ENCODE peak calls at places on chromosomes 12 and 14, in four cellular contexts. A, V, S and F are unnamed samples.

GRCh38 chr12:96044017-96044985 is 8.9 kb upstream of the LTA4H start:
- DNase-seq in A (no peak), S (no peak), V (no peak), F (no peak)

GRCh38 chr12:4274960-4275868 is 1.7 kb downstream of the CCND2 start:
- DNase-seq in A (peak; percentile 39), S (no peak), V (no peak), F (peak; percentile 24)

GRCh38 chr14:93332032-93332852 is 594 bp downstream of the BTBD7 start:
- DNase-seq in A (peak; percentile 80), S (no peak), V (no peak), F (no peak)

GRCh38 chr12:131912526-131913274 is 16.4 kb upstream of the PUS1 start:
- DNase-seq in S (no peak), V (no peak), A (peak; percentile 75), F (peak; percentile 34)

GRCh38 chr14:92676448-92677086 is 71.9 kb downstream of the LGMN start:
- DNase-seq in V (no peak), S (no peak), A (no peak), F (no peak)

GRCh38 chr14:99133563-99134332 is 138.2 kb downstream of the BCL11B start:
- DNase-seq in V (no peak), A (peak; percentile 14), S (no peak), F (no peak)

GRCh38 chr14:99038401-99038800 is 233.6 kb downstream of the BCL11B start:
- DNase-seq in S (no peak), V (no peak), A (no peak), F (no peak)

GRCh38 chr12:124398578-124399227 is 103.8 kb downstream of the RFLNA start:
- DNase-seq in S (no peak), A (peak; percentile 47), V (no peak), F (no peak)

GRCh38 chr12:116916122-116916521 is 5.4 kb downstream of the FBXW8 start:
- DNase-seq in A (no peak), S (no peak), V (no peak), F (no peak)

GRCh38 chr14:51674294-51675002 is 22.7 kb downstream of the FRMD6 start:
- DNase-seq in A (no peak), V (no peak), S (no peak), F (no peak)

GRCh38 chr14:62189698-62190097 is 427.5 kb downstream of the SNAPC1 start:
- DNase-seq in A (peak; percentile 17), S (no peak), V (no peak), F (no peak)

GRCh38 chr14:52033131-52033642 is 35.7 kb downstream of the NID2 start:
- DNase-seq in S (no peak), A (peak; percentile 57), V (no peak), F (no peak)

GRCh38 chr12:26112703-26113147 is 12.1 kb downstream of the BHLHE41 start:
- DNase-seq in V (no peak), S (peak; percentile 84), A (no peak), F (no peak)

GRCh38 chr14:61569783-61570182 is 125.5 kb upstream of the HIF1A start:
- DNase-seq in A (no peak), S (no peak), V (no peak), F (peak; percentile 14)

GRCh38 chr12:86601550-86602308 is 345.5 kb upstream of the MGAT4C start:
- DNase-seq in S (no peak), A (no peak), V (no peak), F (no peak)

GRCh38 chr12:31797230-31797872 is 68.5 kb upstream of the AMN1 start:
- DNase-seq in A (no peak), S (no peak), V (no peak), F (no peak)

GRCh38 chr12:69527506-69528272 is 57.5 kb downstream of the FRS2 start:
- DNase-seq in V (no peak), S (no peak), A (no peak), F (no peak)

GRCh38 chr12:46266869-46267617 is 1.8 kb downstream of the SLC38A1 start:
- DNase-seq in S (no peak), A (peak; percentile 71), V (peak; percentile 68), F (peak; percentile 86)

GRCh38 chr14:35213869-35214387 is 78.3 kb upstream of the PSMA6 start:
- DNase-seq in S (no peak), V (no peak), A (no peak), F (no peak)

GRCh38 chr12:52171950-52172512 is 19.8 kb downstream of the KRT80 start:
- DNase-seq in V (no peak), A (peak; percentile 78), S (no peak), F (no peak)

GRCh38 chr14:99792551-99793212 is 531 bp upstream of the EML1 start:
- DNase-seq in V (no peak), A (peak; percentile 36), S (no peak), F (no peak)

GRCh38 chr12:10574307-10574706 is 39.1 kb downstream of the MAGOHB start:
- DNase-seq in S (no peak), A (no peak), V (no peak), F (no peak)

GRCh38 chr14:59869381-59870255 is 958 bp downstream of the RTN1 start:
- DNase-seq in A (no peak), V (no peak), S (no peak), F (no peak)

GRCh38 chr14:60680511-60680910 is 31.2 kb upstream of the SIX1 start:
- DNase-seq in V (no peak), S (no peak), A (no peak), F (no peak)

GRCh38 chr12:24378548-24379011 is 429.1 kb upstream of the SOX5 start:
- DNase-seq in V (no peak), S (no peak), A (no peak), F (no peak)

GRCh38 chr14:94689218-94689984 is 77.2 kb downstream of the SERPINA3 start:
- DNase-seq in V (no peak), A (peak; percentile 79), S (peak; percentile 30), F (peak; percentile 9)

GRCh38 chr12:64551676-64552075 is 58.6 kb upstream of the RASSF3 start:
- DNase-seq in A (no peak), V (no peak), S (no peak), F (no peak)

GRCh38 chr12:97272471-97272870 is 190.1 kb upstream of the RMST start:
- DNase-seq in S (no peak), V (no peak), A (no peak), F (no peak)

GRCh38 chr12:68970951-68971350 is 38.0 kb upstream of the CPM start:
- DNase-seq in V (no peak), S (no peak), A (no peak), F (no peak)

DNA sequence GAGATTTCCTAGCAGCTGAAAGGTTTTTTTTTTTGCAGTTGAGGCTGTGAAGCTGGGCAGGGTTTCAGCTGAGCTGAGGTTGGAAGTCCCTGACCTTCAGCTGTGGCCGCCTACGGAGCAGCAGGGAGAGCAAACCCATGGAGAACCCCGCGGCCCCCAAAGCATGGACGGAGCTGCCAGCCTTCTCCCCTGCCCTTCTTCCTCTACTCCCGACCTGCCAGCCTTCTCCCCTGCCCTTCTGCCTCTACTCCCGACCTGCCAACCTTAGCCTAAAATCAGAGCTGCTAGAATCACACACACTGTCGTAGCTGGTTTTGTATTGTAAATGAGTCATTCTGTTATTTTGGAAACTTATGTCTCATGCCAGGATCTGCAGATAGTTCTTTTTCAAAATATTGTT is 74.6 kb downstream of the PPP2R5C start:
- DNase-seq in V (no peak), A (no peak), S (no peak), F (no peak)
- H3K4me1 ChIP-seq in V (peaks cover 82% of the 10 kb centered on the region), A (peaks cover 61% of the 10 kb centered on the region), S (no peaks in the 10 kb centered on the region), F (peaks cover 100% of the 10 kb centered on the region)

DNA sequence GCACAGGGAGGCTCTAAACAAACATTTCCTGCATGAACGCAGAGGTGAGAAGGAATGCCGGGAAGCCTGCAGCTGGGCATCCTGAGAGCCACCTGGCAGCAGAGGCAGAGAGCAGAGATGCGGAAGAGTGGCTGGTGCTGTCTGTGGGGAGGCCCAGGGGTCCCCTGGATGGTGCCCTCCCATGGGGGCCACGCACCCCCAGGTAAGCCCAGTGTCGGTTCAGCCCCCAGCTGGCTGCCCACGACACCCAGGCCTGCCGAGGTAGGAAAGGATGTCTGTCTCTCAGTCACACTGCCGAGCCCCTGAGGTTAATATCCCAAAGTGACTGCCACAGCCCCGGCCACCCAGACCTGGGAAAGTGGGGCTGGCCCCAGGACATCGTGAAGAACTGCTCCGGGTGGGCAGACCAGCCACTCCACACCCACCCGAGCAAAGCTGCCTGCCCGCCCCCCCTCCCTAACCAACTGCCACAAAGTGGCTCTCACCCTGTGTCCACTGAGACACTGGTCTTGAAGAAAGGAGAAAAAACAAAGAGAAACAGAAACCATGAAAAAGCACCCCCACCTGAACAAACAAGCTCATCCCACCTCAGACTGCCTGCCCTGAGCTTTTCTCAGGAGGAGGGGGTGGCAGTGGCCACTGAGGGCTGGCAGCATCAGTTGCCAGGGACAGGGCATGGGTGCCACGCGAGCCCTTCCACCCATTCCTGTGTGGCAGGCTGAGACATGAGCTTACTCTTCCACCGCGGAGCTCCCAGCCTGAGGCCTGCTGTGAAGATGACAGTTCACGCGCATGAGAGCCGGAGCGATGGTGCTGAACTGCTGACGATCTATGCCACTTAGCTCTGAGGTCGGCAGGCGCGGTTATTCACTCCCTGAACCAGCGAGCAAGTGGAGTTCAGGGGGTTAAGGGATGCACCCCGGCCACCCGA is 40.8 kb downstream of the CCDC88C start:
- DNase-seq in A (no peak), V (no peak), S (no peak), F (no peak)
- H3K4me3 ChIP-seq in A (no peak overlapping the region), V (no peak overlapping the region), S (no peak overlapping the region), F (no peak overlapping the region)

DNA sequence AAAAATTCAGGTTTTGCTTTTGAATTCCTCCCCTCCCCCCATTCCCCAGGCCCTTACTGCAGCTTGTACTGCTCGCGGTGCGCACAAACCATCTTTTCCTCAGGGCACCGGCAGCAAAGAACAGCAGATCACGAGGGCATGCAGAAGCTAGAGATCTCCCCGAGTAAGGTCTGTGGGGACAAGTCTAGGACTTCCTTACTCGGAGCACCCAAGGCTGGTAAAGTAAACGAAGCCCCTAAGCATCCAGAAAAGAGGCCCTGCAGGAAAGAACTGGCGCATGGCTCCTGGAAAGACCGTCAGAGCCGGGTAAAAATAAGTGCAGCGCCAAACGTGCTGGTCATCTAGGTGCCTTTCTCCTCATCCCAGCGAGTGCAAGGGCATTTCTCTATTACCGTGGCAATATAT is 709 bp downstream of the LDHB start:
- DNase-seq in A (peak; percentile 69), V (peak; percentile 15), S (peak; percentile 71), F (peak; percentile 41)
- H3K4me1 ChIP-seq in A (peaks cover 38% of the 10 kb centered on the region), V (peaks cover 63% of the 10 kb centered on the region), S (peaks cover 2% of the 10 kb centered on the region), F (peaks cover 65% of the 10 kb centered on the region)

GRCh38 chr12:27781680-27782079 is 1.6 kb upstream of the MANSC4 start:
- DNase-seq in S (no peak), V (no peak), A (no peak), F (no peak)
- H3K4me3 ChIP-seq in S (no peak overlapping the region), V (peak overlapping the region; percentile 69), A (no peak overlapping the region), F (no peak overlapping the region)

GRCh38 chr14:34035177-34035933 is 84.5 kb upstream of the EGLN3 start:
- DNase-seq in S (no peak), A (no peak), V (no peak), F (no peak)
- H3K4me1 ChIP-seq in S (no peaks in the 10 kb centered on the region), A (no peaks in the 10 kb centered on the region), V (no peaks in the 10 kb centered on the region), F (no peaks in the 10 kb centered on the region)

GRCh38 chr12:114656906-114657596 is 26.9 kb downstream of the TBX3 start:
- DNase-seq in V (no peak), A (no peak), S (no peak), F (no peak)
- H3K4me3 ChIP-seq in V (no peak overlapping the region), A (no peak overlapping the region), S (no peak overlapping the region), F (no peak overlapping the region)

GRCh38 chr12:57834086-57834876 is 12.2 kb downstream of the CTDSP2 start:
- DNase-seq in V (no peak), A (no peak), S (no peak), F (no peak)
- H3K4me1 ChIP-seq in V (peaks cover 86% of the 10 kb centered on the region), A (peaks cover 97% of the 10 kb centered on the region), S (peaks cover 46% of the 10 kb centered on the region), F (peaks cover 98% of the 10 kb centered on the region)